ENCODE peak calls at places on chromosome 17, in four cellular contexts. U is endodermal cell, T is GM19239, L is heart right ventricle. N is an unnamed sample.

GRCh38 chr17:39740357-39741111 is 2.8 kb downstream of the GRB7 start:
- DNase-seq in U (peak; percentile 97), T (no peak), L (no peak), N (peak; percentile 95)

GRCh38 chr17:17722906-17723353 is 41.7 kb downstream of the RAI1 start:
- DNase-seq in U (no peak), T (no peak), L (no peak), N (no peak)

GRCh38 chr17:67474081-67474661 is 97.1 kb downstream of the PITPNC1 start:
- DNase-seq in U (peak; percentile 59), T (no peak), L (peak; percentile 67), N (peak; percentile 47)

GRCh38 chr17:18990331-18990730 is 14.2 kb downstream of the FAM83G start:
- DNase-seq in L (no peak), U (no peak), T (no peak), N (no peak)

GRCh38 chr17:66353937-66354401 is 51.6 kb downstream of the PRKCA start:
- DNase-seq in L (no peak), T (no peak), U (no peak), N (no peak)

GRCh38 chr17:55053855-55054254 is 85.3 kb downstream of the STXBP4 start:
- DNase-seq in U (no peak), L (no peak), T (no peak), N (peak; percentile 4)

GRCh38 chr17:64203630-64204029 is 59.4 kb downstream of the TEX2 start:
- DNase-seq in L (no peak), T (no peak), U (no peak), N (no peak)

GRCh38 chr17:146983-147761 is 9.8 kb downstream of the SCGB1C2 start:
- DNase-seq in L (peak; percentile 4), T (no peak), U (no peak), N (no peak)

GRCh38 chr17:44334315-44335181 is 9.9 kb upstream of the SLC25A39 start:
- DNase-seq in L (no peak), U (no peak), T (no peak), N (no peak)

GRCh38 chr17:3964203-3965122 is at the start of gene ATP2A3:
- DNase-seq in L (no peak), T (peak; percentile 80), U (peak; percentile 83), N (peak; percentile 78)

GRCh38 chr17:28544402-28545140 is 7.9 kb downstream of the UNC119 start:
- DNase-seq in L (no peak), U (peak; percentile 57), T (no peak), N (peak; percentile 46)

GRCh38 chr17:39667262-39668140 is 752 bp upstream of the PNMT start:
- DNase-seq in T (no peak), L (no peak), U (peak; percentile 79), N (peak; percentile 48)

GRCh38 chr17:1049446-1050225 is 52.7 kb downstream of the TIMM22 start:
- DNase-seq in L (no peak), U (no peak), T (no peak), N (no peak)

GRCh38 chr17:77129568-77130301 is 11.0 kb upstream of the SEC14L1 start:
- DNase-seq in T (no peak), L (peak; percentile 36), U (peak; percentile 65), N (no peak)

GRCh38 chr17:66777689-66778225 is 57.2 kb upstream of the CACNG5 start:
- DNase-seq in L (no peak), T (no peak), U (peak; percentile 94), N (peak; percentile 93)

GRCh38 chr17:6574689-6575595 is 18.6 kb upstream of the PITPNM3 start:
- DNase-seq in L (peak; percentile 49), U (peak; percentile 74), T (peak; percentile 54), N (no peak)

GRCh38 chr17:73863761-73864535 is 219.7 kb upstream of the SDK2 start:
- DNase-seq in U (no peak), T (no peak), L (no peak), N (no peak)

GRCh38 chr17:79851461-79851817 is 12.2 kb upstream of the CBX4 start:
- DNase-seq in T (no peak), U (no peak), L (no peak), N (no peak)

GRCh38 chr17:59683283-59683682 is 23.9 kb downstream of the PTRH2 start:
- DNase-seq in U (no peak), T (no peak), L (no peak), N (no peak)

N was measured in GM23338.